ENCODE peak calls at places on chromosome 21, in six cellular contexts. Z is progenitor cell of endocrine pancreas, O is GM12878, P is activated B cell treated with CpG ODN at 0.5 μM for 24 hours, K is sigmoid colon, M is fibroblast of the aortic adventitia. T is an unnamed sample.

GRCh38 chr21:31346256-31346821 is 2.3 kb upstream of the TIAM1 start:
- DNase-seq in M (no peak), P (no peak), Z (no peak), K (no peak), O (no peak), T (no peak)

GRCh38 chr21:16113052-16113715 is 383.4 kb downstream of the USP25 start:
- DNase-seq in P (no peak), O (no peak), M (no peak), Z (no peak), K (no peak), T (no peak)

GRCh38 chr21:25509862-25510261 is 97.4 kb downstream of the MRPL39 start:
- DNase-seq in O (no peak), Z (no peak), M (no peak), P (no peak), K (no peak), T (peak; percentile 73)

GRCh38 chr21:31406510-31406909 is 62.4 kb upstream of the TIAM1 start:
- DNase-seq in P (no peak), O (no peak), Z (no peak), M (no peak), K (no peak), T (no peak)

GRCh38 chr21:45320991-45321656 is 33.4 kb upstream of the POFUT2 start:
- DNase-seq in P (no peak), O (no peak), Z (no peak), K (no peak), M (no peak), T (no peak)

GRCh38 chr21:8990326-8991087 is 1530.9 kb upstream of the TPTE start:
- DNase-seq in O (no peak), M (no peak), P (no peak), K (peak; percentile 54), Z (no peak), T (no peak)

GRCh38 chr21:25461730-25462129 is 145.6 kb downstream of the MRPL39 start:
- DNase-seq in P (no peak), Z (no peak), M (peak; percentile 40), K (no peak), O (no peak), T (no peak)

GRCh38 chr21:17514124-17514481 is 1.3 kb downstream of the CXADR start:
- DNase-seq in Z (no peak), P (no peak), M (no peak), K (no peak), O (no peak), T (no peak)

GRCh38 chr21:45313015-45313414 is 25.3 kb upstream of the POFUT2 start:
- DNase-seq in M (no peak), O (no peak), P (no peak), Z (no peak), K (peak; percentile 55), T (no peak)

GRCh38 chr21:19557046-19557445 is 1153.5 kb upstream of the TMPRSS15 start:
- DNase-seq in P (no peak), O (no peak), K (no peak), Z (no peak), M (no peak), T (no peak)

GRCh38 chr21:28336299-28336698 is 656.4 kb downstream of the LTN1 start:
- DNase-seq in P (no peak), O (no peak), K (no peak), M (peak; percentile 98), Z (no peak), T (no peak)

GRCh38 chr21:32717851-32718316 is 9.9 kb downstream of the SYNJ1 start:
- DNase-seq in M (no peak), Z (no peak), P (no peak), O (no peak), K (no peak), T (no peak)

GRCh38 chr21:17340081-17340480 is 172.8 kb upstream of the CXADR start:
- DNase-seq in M (no peak), P (no peak), K (no peak), O (no peak), Z (no peak), T (no peak)

GRCh38 chr21:40471103-40471502 is 375.9 kb downstream of the DSCAM start:
- DNase-seq in K (no peak), M (no peak), P (no peak), O (no peak), Z (no peak), T (no peak)

GRCh38 chr21:33403786-33404571 is 766 bp downstream of the IFNGR2 start:
- DNase-seq in P (peak; percentile 39), M (peak; percentile 59), Z (peak; percentile 38), O (no peak), K (peak; percentile 83), T (peak; percentile 69)

GRCh38 chr21:25963186-25963585 is 207.4 kb downstream of the APP start:
- DNase-seq in K (no peak), P (no peak), O (no peak), M (peak; percentile 54), Z (no peak), T (no peak)

GRCh38 chr21:31456201-31456600 is 112.1 kb upstream of the TIAM1 start:
- DNase-seq in K (no peak), M (no peak), P (no peak), Z (no peak), O (no peak), T (no peak)

GRCh38 chr21:27802816-27803475 is 836.1 kb upstream of the ADAMTS5 start:
- DNase-seq in K (no peak), P (no peak), M (peak; percentile 46), Z (no peak), O (no peak), T (no peak)

GRCh38 chr21:9767592-9768375 is 753.6 kb upstream of the TPTE start:
- DNase-seq in M (no peak), Z (no peak), K (no peak), O (no peak), P (no peak), T (no peak)

GRCh38 chr21:33033961-33034413 is 8.3 kb downstream of the OLIG2 start:
- DNase-seq in K (no peak), M (no peak), P (no peak), Z (no peak), O (no peak), T (no peak)

GRCh38 chr21:17351766-17352165 is 161.1 kb upstream of the CXADR start:
- DNase-seq in P (no peak), Z (no peak), M (no peak), O (no peak), K (no peak), T (no peak)

GRCh38 chr21:46092811-46093667 is 4.9 kb upstream of the COL6A2 start:
- DNase-seq in Z (no peak), O (no peak), M (no peak), P (no peak), K (peak; percentile 90), T (no peak)

GRCh38 chr21:31182231-31183129 is 144.2 kb upstream of the KRTAP19-8 start:
- DNase-seq in Z (no peak), P (no peak), M (no peak), O (no peak), K (no peak), T (no peak)

GRCh38 chr21:33769057-33769456 is 126.8 kb downstream of the ITSN1 start:
- DNase-seq in O (no peak), P (no peak), M (peak; percentile 40), K (no peak), Z (no peak), T (no peak)

GRCh38 chr21:22743085-22743484 is 1744.9 kb downstream of the NCAM2 start:
- DNase-seq in K (no peak), M (no peak), O (no peak), P (no peak), Z (no peak), T (no peak)

GRCh38 chr21:45839274-45839673 is 142.3 kb upstream of the COL6A1 start:
- DNase-seq in M (no peak), P (no peak), Z (no peak), K (no peak), O (no peak), T (no peak)

GRCh38 chr21:14582934-14583628 is 37.0 kb upstream of the SAMSN1 start:
- DNase-seq in O (no peak), Z (no peak), M (no peak), K (no peak), P (no peak), T (no peak)

GRCh38 chr21:45412909-45413581 is 8.1 kb downstream of the COL18A1 start:
- DNase-seq in K (peak; percentile 68), M (no peak), Z (no peak), P (no peak), O (no peak), T (no peak)

GRCh38 chr21:36915701-36916075 is 50.8 kb downstream of the HLCS start:
- DNase-seq in M (no peak), P (no peak), O (no peak), K (no peak), Z (no peak), T (no peak)
- TF ChIP-seq CTCF in M (no peak), P (no peak), O (no peak), K (no peak), Z (no peak), T (no peak)

DNA sequence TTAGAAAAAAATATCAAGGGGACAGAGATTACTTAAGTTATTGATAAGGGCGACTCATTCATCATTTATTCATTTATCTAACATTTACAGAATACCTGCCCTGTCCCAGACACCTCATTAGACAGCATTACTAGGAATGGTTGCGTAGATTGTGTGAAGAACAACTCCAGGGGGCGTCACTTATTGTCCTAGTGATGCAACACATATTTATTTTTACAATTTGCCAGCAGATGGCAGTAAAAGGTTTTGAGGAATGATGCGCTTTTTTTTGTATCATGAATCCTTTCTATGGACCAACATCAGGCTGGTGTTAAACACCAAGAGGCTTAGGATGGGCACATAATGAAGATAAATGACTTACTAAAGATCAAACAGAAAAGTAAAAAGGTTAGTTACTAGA is 5.5 kb downstream of the NCAM2 start:
- DNase-seq in P (no peak), O (no peak), M (peak; percentile 64), K (no peak), Z (no peak), T (no peak)
- TF ChIP-seq CTCF in P (no peak), O (no peak), M (peak; percentile 32), K (no peak), Z (peak; percentile 44), T (peak; percentile 15)

GRCh38 chr21:41933259-41934079 is 20.3 kb downstream of the C2CD2 start:
- DNase-seq in K (peak; percentile 78), O (no peak), P (no peak), Z (no peak), M (peak; percentile 77), T (no peak)
- TF ChIP-seq CTCF in K (no peak), O (no peak), P (no peak), Z (no peak), M (peak; percentile 66), T (no peak)

DNA sequence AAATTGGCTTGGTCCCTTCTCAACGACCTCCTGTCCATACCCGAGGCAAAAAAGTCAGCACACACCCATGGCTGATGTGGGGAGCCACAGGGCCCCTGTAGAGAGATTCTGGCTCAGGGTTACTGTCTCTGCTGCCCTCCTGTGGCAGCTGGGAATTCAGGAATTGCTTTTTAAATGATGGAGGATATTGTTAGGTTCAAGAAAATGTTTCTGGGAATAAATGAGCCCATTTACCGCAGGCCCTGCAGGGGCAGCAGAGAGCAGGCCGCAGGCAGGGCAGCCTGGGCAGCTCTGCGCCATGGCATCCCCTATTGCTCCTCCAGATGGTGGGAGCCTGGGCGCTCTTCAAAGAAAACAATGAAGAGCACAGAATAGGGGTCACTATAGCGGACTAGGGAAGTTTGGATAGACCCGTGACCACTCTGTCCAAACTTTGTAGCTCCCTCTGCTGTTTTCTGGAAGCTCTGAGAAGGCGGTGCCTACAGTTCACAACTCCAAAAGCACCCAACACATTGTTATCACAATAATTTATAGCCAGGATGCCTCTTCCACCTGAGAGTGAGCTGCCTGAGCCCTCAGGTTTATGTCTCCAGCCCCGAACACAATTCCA is 201.1 kb downstream of the BACH1 start:
- DNase-seq in M (no peak), Z (no peak), O (no peak), P (no peak), K (no peak), T (no peak)
- TF ChIP-seq CTCF in M (peak; percentile 26), Z (peak; percentile 50), O (peak; percentile 60), P (no peak), K (no peak), T (peak; percentile 55)

T was measured in GM06990.